ENCODE peak calls at places on chromosomes 12 and 14, in eight cellular contexts. One of them, this sample, is unnamed.

GRCh38 chr12:269216-269615 is 6.6 kb upstream of the SLC6A13 start:
- ATAC-seq in left cardiac atrium: peak
- ATAC-seq in pancreas: no peak
- ATAC-seq in activated CD8-positive, alpha-beta T cell treated with anti-CD3 and anti-CD28 coated beads for 36 hours: no peak
- ATAC-seq in natural killer cell: no peak
- ATAC-seq in DND-41: no peak
- ATAC-seq in heart left ventricle: no peak
- ATAC-seq in sciatic nerve: peak
- ATAC-seq in this sample: no peak

GRCh38 chr12:42689699-42690098 is 100.2 kb upstream of the PRICKLE1 start:
- ATAC-seq in natural killer cell: no peak
- ATAC-seq in heart left ventricle: no peak
- ATAC-seq in left cardiac atrium: no peak
- ATAC-seq in activated CD8-positive, alpha-beta T cell treated with anti-CD3 and anti-CD28 coated beads for 36 hours: no peak
- ATAC-seq in DND-41: no peak
- ATAC-seq in pancreas: no peak
- ATAC-seq in sciatic nerve: no peak
- ATAC-seq in this sample: no peak

GRCh38 chr14:74333909-74334308 is 14.4 kb upstream of the VRTN start:
- ATAC-seq in activated CD8-positive, alpha-beta T cell treated with anti-CD3 and anti-CD28 coated beads for 36 hours: no peak
- ATAC-seq in left cardiac atrium: no peak
- ATAC-seq in DND-41: no peak
- ATAC-seq in natural killer cell: no peak
- ATAC-seq in pancreas: no peak
- ATAC-seq in sciatic nerve: no peak
- ATAC-seq in heart left ventricle: no peak
- ATAC-seq in this sample: no peak

GRCh38 chr14:99633913-99634312 is 11.0 kb upstream of the HHIPL1 start:
- ATAC-seq in heart left ventricle: no peak
- ATAC-seq in DND-41: no peak
- ATAC-seq in natural killer cell: no peak
- ATAC-seq in activated CD8-positive, alpha-beta T cell treated with anti-CD3 and anti-CD28 coated beads for 36 hours: no peak
- ATAC-seq in pancreas: no peak
- ATAC-seq in sciatic nerve: no peak
- ATAC-seq in left cardiac atrium: no peak
- ATAC-seq in this sample: no peak

GRCh38 chr14:57139173-57139572 is 129.5 kb downstream of the EXOC5 start:
- ATAC-seq in natural killer cell: no peak
- ATAC-seq in DND-41: no peak
- ATAC-seq in heart left ventricle: no peak
- ATAC-seq in sciatic nerve: no peak
- ATAC-seq in left cardiac atrium: no peak
- ATAC-seq in pancreas: no peak
- ATAC-seq in activated CD8-positive, alpha-beta T cell treated with anti-CD3 and anti-CD28 coated beads for 36 hours: no peak
- ATAC-seq in this sample: no peak

GRCh38 chr12:110269622-110270124 is 11.4 kb upstream of the ATP2A2 start:
- ATAC-seq in left cardiac atrium: peak
- ATAC-seq in pancreas: no peak
- ATAC-seq in activated CD8-positive, alpha-beta T cell treated with anti-CD3 and anti-CD28 coated beads for 36 hours: no peak
- ATAC-seq in natural killer cell: no peak
- ATAC-seq in sciatic nerve: no peak
- ATAC-seq in heart left ventricle: peak
- ATAC-seq in DND-41: no peak
- ATAC-seq in this sample: no peak

GRCh38 chr12:57817261-57817989 is 1.1 kb downstream of the AVIL start:
- ATAC-seq in pancreas: no peak
- ATAC-seq in DND-41: no peak
- ATAC-seq in heart left ventricle: no peak
- ATAC-seq in natural killer cell: no peak
- ATAC-seq in activated CD8-positive, alpha-beta T cell treated with anti-CD3 and anti-CD28 coated beads for 36 hours: no peak
- ATAC-seq in sciatic nerve: peak
- ATAC-seq in left cardiac atrium: peak
- ATAC-seq in this sample: no peak

GRCh38 chr12:66118240-66118891 is 12.2 kb downstream of the LLPH start:
- ATAC-seq in sciatic nerve: no peak
- ATAC-seq in activated CD8-positive, alpha-beta T cell treated with anti-CD3 and anti-CD28 coated beads for 36 hours: peak
- ATAC-seq in heart left ventricle: no peak
- ATAC-seq in DND-41: no peak
- ATAC-seq in pancreas: no peak
- ATAC-seq in natural killer cell: no peak
- ATAC-seq in left cardiac atrium: no peak
- ATAC-seq in this sample: peak

GRCh38 chr12:108120863-108121165 is 8.3 kb upstream of the WSCD2 start:
- ATAC-seq in DND-41: no peak
- ATAC-seq in heart left ventricle: no peak
- ATAC-seq in left cardiac atrium: no peak
- ATAC-seq in natural killer cell: no peak
- ATAC-seq in pancreas: no peak
- ATAC-seq in activated CD8-positive, alpha-beta T cell treated with anti-CD3 and anti-CD28 coated beads for 36 hours: no peak
- ATAC-seq in sciatic nerve: no peak
- ATAC-seq in this sample: no peak

GRCh38 chr12:26867084-26867483 is 34.1 kb upstream of the ITPR2 start:
- ATAC-seq in heart left ventricle: no peak
- ATAC-seq in sciatic nerve: no peak
- ATAC-seq in DND-41: peak
- ATAC-seq in activated CD8-positive, alpha-beta T cell treated with anti-CD3 and anti-CD28 coated beads for 36 hours: peak
- ATAC-seq in pancreas: no peak
- ATAC-seq in natural killer cell: peak
- ATAC-seq in left cardiac atrium: no peak
- ATAC-seq in this sample: peak

GRCh38 chr14:76715927-76716200 is 45.4 kb upstream of the VASH1 start:
- ATAC-seq in natural killer cell: no peak
- ATAC-seq in pancreas: no peak
- ATAC-seq in DND-41: no peak
- ATAC-seq in activated CD8-positive, alpha-beta T cell treated with anti-CD3 and anti-CD28 coated beads for 36 hours: no peak
- ATAC-seq in sciatic nerve: no peak
- ATAC-seq in heart left ventricle: peak
- ATAC-seq in left cardiac atrium: peak
- ATAC-seq in this sample: no peak

This sample was measured in activated T-helper 17 cell treated with anti-CD3 and anti-CD28 coated beads, Interleukin-2, amount 50 U/mL, for 72 hours.